ENCODE peak calls at places on chromosomes 3 and 15, in five cellular contexts. R is pons, P is posterior cingulate gyrus, A is NCI-H2029 treated with DMSO at 0.1 percent for 48 hours, L is myocyte. K is an unnamed sample.

GRCh38 chr3:23113455-23114171 is 89.5 kb upstream of the UBE2E2 start:
- DNase-seq in R (no peak), P (no peak), A (no peak), L (no peak), K (peak)

GRCh38 chr3:59879033-59879655 is 829.3 kb upstream of the CFAP20DC start:
- DNase-seq in R (no peak), P (no peak), A (no peak), L (no peak), K (no peak)

GRCh38 chr15:45307230-45307924 is 55.3 kb downstream of the SLC28A2 start:
- DNase-seq in R (peak), P (no peak), A (no peak), L (peak), K (peak)

GRCh38 chr15:63997715-63998442 is 48.4 kb downstream of the DAPK2 start:
- DNase-seq in R (no peak), P (no peak), A (no peak), L (peak), K (no peak)

GRCh38 chr15:67613708-67614107 is 71.2 kb downstream of the MAP2K5 start:
- DNase-seq in R (no peak), P (no peak), A (no peak), L (no peak), K (no peak)

GRCh38 chr3:51378075-51378474 is 7.0 kb upstream of the MANF start:
- DNase-seq in R (no peak), P (no peak), A (no peak), L (no peak), K (no peak)

GRCh38 chr3:153906366-153906765 is 214.8 kb upstream of the ARHGEF26 start:
- DNase-seq in R (no peak), P (no peak), A (peak), L (no peak), K (no peak)

GRCh38 chr15:45903283-45903682 is 268.5 kb downstream of the SQOR start:
- DNase-seq in R (no peak), P (no peak), A (no peak), L (no peak), K (peak)

GRCh38 chr3:45565341-45565740 is 29.2 kb upstream of the LIMD1 start:
- DNase-seq in R (no peak), P (no peak), A (no peak), L (no peak), K (no peak)

GRCh38 chr15:90126457-90127435 is 24.5 kb upstream of the IDH2 start:
- DNase-seq in R (no peak), P (no peak), A (no peak), L (peak), K (peak)

K was measured in RPMI7951.